ENCODE peak calls at places on chromosomes 16 and 17, in six cellular contexts. One of them, this sample, is unnamed. For H3K4me1, the result is how much of the 10 kb centered on the place peaks cover.

GRCh38 chr17:63406689-63407330 is 39.3 kb downstream of the CYB561 start:
- DNase-seq in mesendoderm: peak
- DNase-seq in right cardiac atrium: no peak
- DNase-seq in GM23248: peak
- DNase-seq in left ventricle myocardium inferior: no peak
- DNase-seq in SJSA1: peak
- DNase-seq in this sample: peak

GRCh38 chr17:11251561-11252107 is 10.6 kb downstream of the SHISA6 start:
- DNase-seq in mesendoderm: peak
- DNase-seq in right cardiac atrium: no peak
- DNase-seq in GM23248: no peak
- DNase-seq in left ventricle myocardium inferior: no peak
- DNase-seq in SJSA1: no peak
- DNase-seq in this sample: no peak

GRCh38 chr17:41421116-41421515 is 3.3 kb downstream of the KRT37 start:
- DNase-seq in mesendoderm: no peak
- DNase-seq in right cardiac atrium: no peak
- DNase-seq in GM23248: peak
- DNase-seq in left ventricle myocardium inferior: no peak
- DNase-seq in SJSA1: no peak
- DNase-seq in this sample: no peak

GRCh38 chr17:79915850-79916430 is 76.7 kb upstream of the CBX4 start:
- DNase-seq in mesendoderm: peak
- DNase-seq in right cardiac atrium: peak
- DNase-seq in GM23248: peak
- DNase-seq in left ventricle myocardium inferior: no peak
- DNase-seq in SJSA1: no peak
- DNase-seq in this sample: peak

GRCh38 chr17:699350-699749 is 15.3 kb downstream of the VPS53 start:
- DNase-seq in mesendoderm: no peak
- DNase-seq in right cardiac atrium: no peak
- DNase-seq in GM23248: no peak
- DNase-seq in left ventricle myocardium inferior: no peak
- DNase-seq in SJSA1: no peak
- DNase-seq in this sample: no peak

GRCh38 chr16:84514874-84515835 is 10.7 kb upstream of the MEAK7 start:
- DNase-seq in mesendoderm: no peak
- DNase-seq in right cardiac atrium: no peak
- DNase-seq in GM23248: no peak
- DNase-seq in left ventricle myocardium inferior: peak
- DNase-seq in SJSA1: no peak
- DNase-seq in this sample: no peak

GRCh38 chr17:66337268-66337667 is 34.9 kb downstream of the PRKCA start:
- DNase-seq in mesendoderm: no peak
- DNase-seq in right cardiac atrium: no peak
- DNase-seq in GM23248: no peak
- DNase-seq in left ventricle myocardium inferior: no peak
- DNase-seq in SJSA1: no peak
- DNase-seq in this sample: no peak

GRCh38 chr17:35084987-35085386 is 21.5 kb upstream of the RFFL start:
- DNase-seq in mesendoderm: peak
- DNase-seq in right cardiac atrium: no peak
- DNase-seq in GM23248: peak
- DNase-seq in left ventricle myocardium inferior: no peak
- DNase-seq in SJSA1: no peak
- DNase-seq in this sample: no peak

GRCh38 chr17:17877548-17878358 is 41.0 kb upstream of the SREBF1 start:
- DNase-seq in mesendoderm: peak
- DNase-seq in right cardiac atrium: peak
- DNase-seq in GM23248: peak
- DNase-seq in left ventricle myocardium inferior: peak
- DNase-seq in SJSA1: no peak
- DNase-seq in this sample: peak

GRCh38 chr17:51472670-51473069 is 212.3 kb downstream of the UTP18 start:
- DNase-seq in mesendoderm: no peak
- DNase-seq in right cardiac atrium: no peak
- DNase-seq in GM23248: no peak
- DNase-seq in left ventricle myocardium inferior: no peak
- DNase-seq in SJSA1: no peak
- DNase-seq in this sample: no peak

GRCh38 chr17:57935833-57936807 is 19.1 kb downstream of the CUEDC1 start:
- DNase-seq in mesendoderm: peak
- DNase-seq in right cardiac atrium: peak
- DNase-seq in GM23248: peak
- DNase-seq in left ventricle myocardium inferior: peak
- DNase-seq in SJSA1: peak
- DNase-seq in this sample: peak

GRCh38 chr17:4956493-4957061 is 5.7 kb downstream of the ENO3 start:
- DNase-seq in mesendoderm: peak
- DNase-seq in right cardiac atrium: no peak
- DNase-seq in GM23248: no peak
- DNase-seq in left ventricle myocardium inferior: no peak
- DNase-seq in SJSA1: no peak
- DNase-seq in this sample: no peak

GRCh38 chr17:12591336-12591735 is 74.4 kb upstream of the MYOCD start:
- DNase-seq in mesendoderm: peak
- DNase-seq in right cardiac atrium: no peak
- DNase-seq in GM23248: no peak
- DNase-seq in left ventricle myocardium inferior: no peak
- DNase-seq in SJSA1: peak
- DNase-seq in this sample: no peak

GRCh38 chr17:35243459-35244204 is 760 bp downstream of the SLFN5 start:
- DNase-seq in mesendoderm: peak
- DNase-seq in right cardiac atrium: peak
- DNase-seq in GM23248: peak
- DNase-seq in left ventricle myocardium inferior: peak
- DNase-seq in SJSA1: peak
- DNase-seq in this sample: peak

GRCh38 chr16:77344306-77344705 is 90.5 kb downstream of the ADAMTS18 start:
- DNase-seq in mesendoderm: no peak
- DNase-seq in right cardiac atrium: no peak
- DNase-seq in GM23248: no peak
- DNase-seq in left ventricle myocardium inferior: no peak
- DNase-seq in SJSA1: no peak
- DNase-seq in this sample: no peak

GRCh38 chr17:6461792-6462524 is 17.7 kb downstream of the PIMREG start:
- DNase-seq in mesendoderm: peak
- DNase-seq in right cardiac atrium: no peak
- DNase-seq in GM23248: no peak
- DNase-seq in left ventricle myocardium inferior: no peak
- DNase-seq in SJSA1: no peak
- DNase-seq in this sample: no peak

GRCh38 chr16:48318630-48319029 is 66.6 kb downstream of the SIAH1 start:
- DNase-seq in mesendoderm: peak
- DNase-seq in right cardiac atrium: no peak
- DNase-seq in GM23248: no peak
- DNase-seq in left ventricle myocardium inferior: no peak
- DNase-seq in SJSA1: peak
- DNase-seq in this sample: peak

GRCh38 chr17:44901323-44901965 is 2.2 kb upstream of the EFTUD2 start:
- DNase-seq in mesendoderm: no peak
- DNase-seq in right cardiac atrium: no peak
- DNase-seq in GM23248: peak
- DNase-seq in left ventricle myocardium inferior: no peak
- DNase-seq in SJSA1: peak
- DNase-seq in this sample: no peak

GRCh38 chr17:81097134-81097942 is 62.4 kb downstream of the BAIAP2 start:
- DNase-seq in mesendoderm: peak
- DNase-seq in right cardiac atrium: peak
- DNase-seq in GM23248: peak
- DNase-seq in left ventricle myocardium inferior: peak
- DNase-seq in SJSA1: peak
- DNase-seq in this sample: peak

GRCh38 chr17:80758793-80759673 is 214.4 kb downstream of the RPTOR start:
- DNase-seq in mesendoderm: no peak
- DNase-seq in right cardiac atrium: no peak
- DNase-seq in GM23248: peak
- DNase-seq in left ventricle myocardium inferior: peak
- DNase-seq in SJSA1: no peak
- DNase-seq in this sample: no peak

GRCh38 chr17:3558603-3559269 is 1.1 kb upstream of the TRPV3 start:
- DNase-seq in mesendoderm: no peak
- DNase-seq in right cardiac atrium: no peak
- DNase-seq in GM23248: peak
- DNase-seq in left ventricle myocardium inferior: no peak
- DNase-seq in SJSA1: peak
- DNase-seq in this sample: no peak

DNA sequence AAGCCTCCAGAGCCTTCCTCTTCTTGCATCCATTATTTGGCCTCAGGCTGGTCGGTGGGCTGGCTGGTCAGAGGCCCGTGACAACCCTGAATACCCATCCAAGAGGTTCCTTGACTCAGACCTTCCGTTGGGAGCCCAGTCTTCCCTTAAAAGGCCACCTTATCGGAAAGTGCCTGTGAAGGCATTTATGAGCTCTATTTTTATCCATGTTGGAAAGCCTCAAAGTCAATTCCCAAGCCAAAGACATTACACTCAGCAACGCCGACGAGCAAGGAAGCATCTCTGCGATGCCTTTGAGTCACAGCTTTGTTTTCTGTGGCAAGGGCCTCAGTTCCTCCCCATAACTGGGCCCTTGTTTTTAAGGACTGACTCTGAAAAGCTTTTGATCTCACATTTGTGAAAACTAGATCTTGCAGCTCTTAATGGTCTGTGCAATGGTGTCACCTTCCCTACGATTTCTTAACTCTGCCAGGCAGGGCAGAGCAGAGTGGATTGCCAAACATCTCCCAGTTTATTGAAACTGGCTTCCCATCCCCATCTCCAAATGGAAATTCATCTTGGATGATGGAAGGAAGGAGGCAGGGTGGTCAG is 13.3 kb upstream of the SPOP start:
- DNase-seq in mesendoderm: no peak
- DNase-seq in right cardiac atrium: peak
- DNase-seq in GM23248: peak
- DNase-seq in left ventricle myocardium inferior: no peak
- DNase-seq in SJSA1: peak
- DNase-seq in this sample: peak
- H3K4me3 ChIP-seq in mesendoderm: no peak
- H3K4me3 ChIP-seq in right cardiac atrium: no peak
- H3K4me3 ChIP-seq in GM23248: no peak
- H3K4me3 ChIP-seq in left ventricle myocardium inferior: peak
- H3K4me3 ChIP-seq in SJSA1: no peak
- H3K4me3 ChIP-seq in this sample: no peak

DNA sequence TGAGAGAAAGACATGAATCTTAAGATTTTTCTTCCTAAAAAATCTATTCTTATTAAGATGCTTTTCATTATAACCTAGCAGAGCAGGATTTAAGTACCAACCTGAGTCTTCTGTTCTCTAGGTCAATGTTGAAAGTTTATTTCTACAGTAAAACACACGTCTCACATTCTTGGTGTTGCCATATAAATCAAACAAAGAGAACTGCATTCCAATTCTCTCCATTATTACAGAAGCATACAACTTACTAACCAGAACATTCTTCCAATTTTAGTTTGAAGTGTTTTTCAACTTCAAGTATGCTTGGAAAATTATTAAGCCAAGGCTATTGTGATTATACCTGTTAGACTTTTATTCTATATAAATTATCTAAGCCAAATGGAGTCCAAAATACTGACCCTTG is 110.4 kb upstream of the PMFBP1 start:
- DNase-seq in mesendoderm: no peak
- DNase-seq in right cardiac atrium: no peak
- DNase-seq in GM23248: no peak
- DNase-seq in left ventricle myocardium inferior: no peak
- DNase-seq in SJSA1: no peak
- DNase-seq in this sample: no peak
- H3K27ac ChIP-seq in mesendoderm: no peak
- H3K27ac ChIP-seq in right cardiac atrium: no peak
- H3K27ac ChIP-seq in GM23248: no peak
- H3K27ac ChIP-seq in left ventricle myocardium inferior: no peak
- H3K27ac ChIP-seq in SJSA1: no peak
- H3K27ac ChIP-seq in this sample: no peak

DNA sequence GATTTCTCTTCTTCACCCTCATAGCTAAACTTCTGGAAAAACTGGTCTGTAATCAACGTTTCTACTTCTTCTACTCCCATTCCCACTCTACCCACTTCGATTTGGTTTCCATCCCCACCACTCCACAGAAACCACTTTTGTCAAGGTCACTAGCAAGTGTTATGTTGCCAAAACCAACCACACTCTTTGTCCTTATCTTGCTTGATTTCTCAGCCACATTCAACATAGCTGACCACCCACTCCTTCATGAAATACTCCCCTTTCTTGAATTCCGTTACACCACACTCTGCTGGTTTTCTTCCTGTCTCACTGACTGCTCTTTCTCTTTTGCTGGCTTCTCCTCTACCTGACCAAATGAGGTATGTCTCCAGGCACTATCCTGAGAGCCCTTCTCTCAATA is 11.9 kb downstream of the IKZF3 start:
- DNase-seq in mesendoderm: no peak
- DNase-seq in right cardiac atrium: no peak
- DNase-seq in GM23248: no peak
- DNase-seq in left ventricle myocardium inferior: no peak
- DNase-seq in SJSA1: no peak
- DNase-seq in this sample: no peak
- H3K4me1 ChIP-seq in mesendoderm: under half
- H3K4me1 ChIP-seq in right cardiac atrium: under half
- H3K4me1 ChIP-seq in GM23248: under half
- H3K4me1 ChIP-seq in left ventricle myocardium inferior: under half
- H3K4me1 ChIP-seq in SJSA1: under half
- H3K4me1 ChIP-seq in this sample: under half

DNA sequence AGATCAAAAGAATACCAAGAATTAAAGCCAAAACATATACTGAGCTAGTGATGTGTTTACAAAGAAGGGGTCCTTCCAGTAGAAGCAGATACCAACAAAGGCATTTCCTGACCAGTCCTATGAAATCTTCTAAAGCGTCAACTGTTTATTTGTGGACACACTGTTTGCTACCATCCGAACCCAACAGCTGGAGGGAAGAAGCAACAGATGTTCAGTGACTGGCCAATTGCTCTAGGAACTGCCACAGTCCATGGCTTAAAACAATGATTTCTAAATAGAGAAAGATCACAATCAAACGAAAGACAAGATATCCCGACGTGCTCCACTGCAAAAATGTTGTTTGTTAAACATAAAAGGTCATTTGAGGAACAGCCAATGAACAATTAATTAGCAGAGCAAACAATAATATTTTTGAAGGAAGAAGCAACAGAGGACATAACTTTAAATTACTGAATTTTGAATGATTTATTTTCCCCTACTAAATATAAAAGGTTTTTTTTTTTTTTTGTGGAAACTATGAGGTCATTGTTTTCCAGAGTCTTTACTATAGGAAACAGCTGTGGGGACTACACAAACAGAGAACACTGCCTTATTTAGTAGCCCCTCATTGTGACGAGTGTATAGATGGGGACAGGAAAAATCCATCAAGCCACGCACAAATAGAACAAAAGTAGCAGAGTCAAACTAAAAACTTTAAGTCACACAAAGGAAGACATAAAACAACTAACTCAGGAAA is 17.2 kb downstream of the USP31 start:
- DNase-seq in mesendoderm: no peak
- DNase-seq in right cardiac atrium: no peak
- DNase-seq in GM23248: peak
- DNase-seq in left ventricle myocardium inferior: no peak
- DNase-seq in SJSA1: peak
- DNase-seq in this sample: no peak
- H3K4me3 ChIP-seq in mesendoderm: no peak
- H3K4me3 ChIP-seq in right cardiac atrium: no peak
- H3K4me3 ChIP-seq in GM23248: peak
- H3K4me3 ChIP-seq in left ventricle myocardium inferior: peak
- H3K4me3 ChIP-seq in SJSA1: no peak
- H3K4me3 ChIP-seq in this sample: peak

GRCh38 chr16:56488035-56488434 is 31.8 kb downstream of the BBS2 start:
- DNase-seq in mesendoderm: no peak
- DNase-seq in right cardiac atrium: no peak
- DNase-seq in GM23248: no peak
- DNase-seq in left ventricle myocardium inferior: no peak
- DNase-seq in SJSA1: no peak
- DNase-seq in this sample: no peak
- H3K27ac ChIP-seq in mesendoderm: no peak
- H3K27ac ChIP-seq in right cardiac atrium: no peak
- H3K27ac ChIP-seq in GM23248: no peak
- H3K27ac ChIP-seq in left ventricle myocardium inferior: no peak
- H3K27ac ChIP-seq in SJSA1: no peak
- H3K27ac ChIP-seq in this sample: no peak